ENCODE peak calls at places on chromosomes 5 and 9, in six cellular contexts. One of them, this sample, is unnamed.
A peak's percentile ranks its signal among the peaks of the same experiment; 100 is the strongest.

GRCh38 chr5:6820851-6821479 is 107.7 kb downstream of the TENT4A start:
- DNase-seq in upper lobe of right lung: no peak
- DNase-seq in endothelial cell of umbilical vein: no peak
- DNase-seq in OCI-LY7: peak; percentile 44
- DNase-seq in heart right ventricle: no peak
- DNase-seq in substantia nigra: no peak
- DNase-seq in this sample: no peak

GRCh38 chr9:121782514-121783110 is 131.2 kb downstream of the DAB2IP start:
- DNase-seq in upper lobe of right lung: no peak
- DNase-seq in endothelial cell of umbilical vein: no peak
- DNase-seq in OCI-LY7: no peak
- DNase-seq in heart right ventricle: no peak
- DNase-seq in substantia nigra: no peak
- DNase-seq in this sample: peak; percentile 3

GRCh38 chr5:337565-338130 is 16.1 kb downstream of the AHRR start:
- DNase-seq in upper lobe of right lung: no peak
- DNase-seq in endothelial cell of umbilical vein: peak; percentile 24
- DNase-seq in OCI-LY7: no peak
- DNase-seq in heart right ventricle: no peak
- DNase-seq in substantia nigra: no peak
- DNase-seq in this sample: no peak

GRCh38 chr9:84759300-84759750 is 89.8 kb downstream of the NTRK2 start:
- DNase-seq in upper lobe of right lung: no peak
- DNase-seq in endothelial cell of umbilical vein: no peak
- DNase-seq in OCI-LY7: no peak
- DNase-seq in heart right ventricle: no peak
- DNase-seq in substantia nigra: no peak
- DNase-seq in this sample: no peak

GRCh38 chr9:111001471-111001870 is 36.8 kb downstream of the LPAR1 start:
- DNase-seq in upper lobe of right lung: no peak
- DNase-seq in endothelial cell of umbilical vein: no peak
- DNase-seq in OCI-LY7: no peak
- DNase-seq in heart right ventricle: no peak
- DNase-seq in substantia nigra: no peak
- DNase-seq in this sample: no peak

GRCh38 chr9:94148419-94148818 is 64.2 kb downstream of the PTPDC1 start:
- DNase-seq in upper lobe of right lung: no peak
- DNase-seq in endothelial cell of umbilical vein: no peak
- DNase-seq in OCI-LY7: no peak
- DNase-seq in heart right ventricle: no peak
- DNase-seq in substantia nigra: no peak
- DNase-seq in this sample: no peak

GRCh38 chr9:16213781-16214515 is 656.5 kb downstream of the BNC2 start:
- DNase-seq in upper lobe of right lung: no peak
- DNase-seq in endothelial cell of umbilical vein: peak; percentile 91
- DNase-seq in OCI-LY7: no peak
- DNase-seq in heart right ventricle: peak; percentile 26
- DNase-seq in substantia nigra: no peak
- DNase-seq in this sample: no peak

GRCh38 chr5:142545653-142546322 is 140.1 kb downstream of the FGF1 start:
- DNase-seq in upper lobe of right lung: no peak
- DNase-seq in endothelial cell of umbilical vein: peak; percentile 30
- DNase-seq in OCI-LY7: no peak
- DNase-seq in heart right ventricle: no peak
- DNase-seq in substantia nigra: no peak
- DNase-seq in this sample: no peak

GRCh38 chr9:14902561-14902960 is 7.7 kb downstream of the FREM1 start:
- DNase-seq in upper lobe of right lung: no peak
- DNase-seq in endothelial cell of umbilical vein: no peak
- DNase-seq in OCI-LY7: no peak
- DNase-seq in heart right ventricle: no peak
- DNase-seq in substantia nigra: no peak
- DNase-seq in this sample: no peak

GRCh38 chr9:95507456-95508241 is 9.1 kb downstream of the PTCH1 start:
- DNase-seq in upper lobe of right lung: peak; percentile 74
- DNase-seq in endothelial cell of umbilical vein: peak; percentile 76
- DNase-seq in OCI-LY7: peak; percentile 61
- DNase-seq in heart right ventricle: peak; percentile 42
- DNase-seq in substantia nigra: peak; percentile 70
- DNase-seq in this sample: no peak

GRCh38 chr5:72133212-72133990 is 26.1 kb downstream of the MAP1B start:
- DNase-seq in upper lobe of right lung: no peak
- DNase-seq in endothelial cell of umbilical vein: peak; percentile 86
- DNase-seq in OCI-LY7: no peak
- DNase-seq in heart right ventricle: no peak
- DNase-seq in substantia nigra: no peak
- DNase-seq in this sample: no peak

GRCh38 chr5:107950774-107951173 is 280.0 kb upstream of the EFNA5 start:
- DNase-seq in upper lobe of right lung: no peak
- DNase-seq in endothelial cell of umbilical vein: no peak
- DNase-seq in OCI-LY7: no peak
- DNase-seq in heart right ventricle: no peak
- DNase-seq in substantia nigra: no peak
- DNase-seq in this sample: no peak

DNA sequence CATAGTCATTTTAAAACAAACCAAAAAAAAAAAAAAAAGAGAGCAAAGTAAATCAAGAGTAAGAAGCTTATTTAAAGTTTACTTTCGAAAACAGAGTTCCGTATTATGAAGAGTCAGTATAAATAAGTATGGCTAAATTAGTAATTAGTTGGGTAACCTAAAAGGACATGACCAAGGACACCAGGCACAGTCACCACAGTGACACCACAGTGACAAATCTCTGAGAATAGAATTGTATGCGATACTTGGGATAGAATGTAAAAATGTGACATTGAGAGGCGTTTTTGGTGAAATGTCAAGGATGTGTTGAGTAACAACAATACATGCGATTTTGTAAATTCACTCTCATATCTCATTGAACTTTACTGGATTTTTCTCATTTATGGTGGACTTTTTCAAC is 150.9 kb upstream of the SPEF2 start:
- DNase-seq in upper lobe of right lung: no peak
- DNase-seq in endothelial cell of umbilical vein: no peak
- DNase-seq in OCI-LY7: no peak
- DNase-seq in heart right ventricle: no peak
- DNase-seq in substantia nigra: no peak
- DNase-seq in this sample: no peak
- H3K27ac ChIP-seq in upper lobe of right lung: no peak overlapping the region
- H3K27ac ChIP-seq in endothelial cell of umbilical vein: no peak overlapping the region
- H3K27ac ChIP-seq in OCI-LY7: no peak overlapping the region
- H3K27ac ChIP-seq in heart right ventricle: no peak overlapping the region
- H3K27ac ChIP-seq in substantia nigra: no peak overlapping the region
- H3K27ac ChIP-seq in this sample: no peak overlapping the region

GRCh38 chr9:38251461-38251860 is 141.0 kb upstream of the ALDH1B1 start:
- DNase-seq in upper lobe of right lung: no peak
- DNase-seq in endothelial cell of umbilical vein: no peak
- DNase-seq in OCI-LY7: no peak
- DNase-seq in heart right ventricle: no peak
- DNase-seq in substantia nigra: no peak
- DNase-seq in this sample: no peak
- H3K27ac ChIP-seq in upper lobe of right lung: no peak overlapping the region
- H3K27ac ChIP-seq in endothelial cell of umbilical vein: no peak overlapping the region
- H3K27ac ChIP-seq in OCI-LY7: no peak overlapping the region
- H3K27ac ChIP-seq in heart right ventricle: no peak overlapping the region
- H3K27ac ChIP-seq in substantia nigra: no peak overlapping the region
- H3K27ac ChIP-seq in this sample: no peak overlapping the region

DNA sequence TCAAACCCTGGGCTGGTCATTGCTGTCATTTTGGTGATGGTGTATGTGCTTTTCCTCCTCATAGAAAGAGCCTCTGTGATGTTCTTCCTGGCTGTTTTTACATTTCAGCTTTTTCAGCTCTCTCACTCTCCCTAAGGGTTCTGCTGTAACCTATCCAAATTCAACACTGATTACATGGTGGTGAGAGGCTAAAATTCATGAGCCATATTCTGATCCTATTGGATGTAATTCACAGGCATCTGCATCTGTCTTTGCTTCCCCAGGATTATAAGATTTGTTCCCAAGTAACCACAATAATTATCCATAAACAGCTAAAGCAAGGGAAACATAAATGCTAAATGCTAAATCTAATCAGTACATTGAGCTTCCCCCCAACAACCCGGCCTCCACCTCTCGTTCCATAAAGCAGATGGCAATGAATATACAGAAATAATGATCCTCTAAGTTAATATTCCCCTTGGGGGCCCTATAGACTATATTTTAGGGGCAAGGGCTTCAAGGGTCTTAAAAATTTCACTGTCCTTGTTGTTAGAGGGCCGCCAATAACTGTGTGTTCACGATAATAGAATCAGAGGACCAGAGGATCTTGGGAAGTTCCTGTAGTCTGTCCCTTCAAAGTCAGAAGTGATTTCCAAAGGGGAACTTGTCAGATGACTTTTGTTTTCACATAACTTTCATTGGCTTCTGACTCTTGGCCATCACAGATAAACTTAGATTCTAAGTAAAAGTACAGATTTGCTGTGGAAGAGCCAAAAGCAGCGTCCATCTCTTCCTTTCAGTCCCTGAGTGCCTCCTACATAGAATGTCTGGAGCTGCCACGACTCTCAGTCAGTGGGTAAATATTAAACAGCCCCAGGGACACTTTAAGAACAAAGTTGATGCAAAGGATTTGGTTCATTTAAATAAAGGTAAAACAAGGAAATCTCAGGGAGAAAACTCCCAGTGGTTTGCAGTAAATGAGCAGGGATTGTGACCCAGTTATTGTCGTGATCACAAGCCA is 125.6 kb downstream of the ALDH1A1 start:
- DNase-seq in upper lobe of right lung: no peak
- DNase-seq in endothelial cell of umbilical vein: no peak
- DNase-seq in OCI-LY7: no peak
- DNase-seq in heart right ventricle: no peak
- DNase-seq in substantia nigra: no peak
- DNase-seq in this sample: no peak
- H3K27ac ChIP-seq in upper lobe of right lung: peak overlapping the region; percentile 3
- H3K27ac ChIP-seq in endothelial cell of umbilical vein: no peak overlapping the region
- H3K27ac ChIP-seq in OCI-LY7: no peak overlapping the region
- H3K27ac ChIP-seq in heart right ventricle: no peak overlapping the region
- H3K27ac ChIP-seq in substantia nigra: no peak overlapping the region
- H3K27ac ChIP-seq in this sample: no peak overlapping the region

GRCh38 chr5:147782053-147783028 is at the start of gene JAKMIP2:
- DNase-seq in upper lobe of right lung: peak; percentile 80
- DNase-seq in endothelial cell of umbilical vein: no peak
- DNase-seq in OCI-LY7: peak; percentile 97
- DNase-seq in heart right ventricle: peak; percentile 65
- DNase-seq in substantia nigra: peak; percentile 90
- DNase-seq in this sample: peak; percentile 91
- H3K27ac ChIP-seq in upper lobe of right lung: no peak within 1 kb of the TSS
- H3K27ac ChIP-seq in endothelial cell of umbilical vein: no peak within 1 kb of the TSS
- H3K27ac ChIP-seq in OCI-LY7: peak within 1 kb of the TSS; percentile 85
- H3K27ac ChIP-seq in heart right ventricle: no peak within 1 kb of the TSS
- H3K27ac ChIP-seq in substantia nigra: peak within 1 kb of the TSS; percentile 94
- H3K27ac ChIP-seq in this sample: peak within 1 kb of the TSS; percentile 46

GRCh38 chr5:76718880-76719279 is 3.0 kb downstream of the F2R start:
- DNase-seq in upper lobe of right lung: no peak
- DNase-seq in endothelial cell of umbilical vein: no peak
- DNase-seq in OCI-LY7: no peak
- DNase-seq in heart right ventricle: no peak
- DNase-seq in substantia nigra: no peak
- DNase-seq in this sample: no peak
- H3K27ac ChIP-seq in upper lobe of right lung: no peak overlapping the region
- H3K27ac ChIP-seq in endothelial cell of umbilical vein: peak overlapping the region; percentile 89
- H3K27ac ChIP-seq in OCI-LY7: no peak overlapping the region
- H3K27ac ChIP-seq in heart right ventricle: peak overlapping the region; percentile 91
- H3K27ac ChIP-seq in substantia nigra: no peak overlapping the region
- H3K27ac ChIP-seq in this sample: no peak overlapping the region

GRCh38 chr9:127417130-127418036 is 6.8 kb upstream of the ZNF79 start:
- DNase-seq in upper lobe of right lung: no peak
- DNase-seq in endothelial cell of umbilical vein: no peak
- DNase-seq in OCI-LY7: no peak
- DNase-seq in heart right ventricle: no peak
- DNase-seq in substantia nigra: no peak
- DNase-seq in this sample: no peak
- H3K27ac ChIP-seq in upper lobe of right lung: no peak overlapping the region
- H3K27ac ChIP-seq in endothelial cell of umbilical vein: no peak overlapping the region
- H3K27ac ChIP-seq in OCI-LY7: no peak overlapping the region
- H3K27ac ChIP-seq in heart right ventricle: no peak overlapping the region
- H3K27ac ChIP-seq in substantia nigra: no peak overlapping the region
- H3K27ac ChIP-seq in this sample: no peak overlapping the region

GRCh38 chr5:82360043-82360442 is 81.9 kb upstream of the RPS23 start:
- DNase-seq in upper lobe of right lung: no peak
- DNase-seq in endothelial cell of umbilical vein: no peak
- DNase-seq in OCI-LY7: no peak
- DNase-seq in heart right ventricle: no peak
- DNase-seq in substantia nigra: no peak
- DNase-seq in this sample: no peak
- H3K27ac ChIP-seq in upper lobe of right lung: no peak overlapping the region
- H3K27ac ChIP-seq in endothelial cell of umbilical vein: no peak overlapping the region
- H3K27ac ChIP-seq in OCI-LY7: no peak overlapping the region
- H3K27ac ChIP-seq in heart right ventricle: peak overlapping the region; percentile 34
- H3K27ac ChIP-seq in substantia nigra: no peak overlapping the region
- H3K27ac ChIP-seq in this sample: no peak overlapping the region

This sample was measured in CD8-positive, alpha-beta T cell.